ENCODE peak calls at places on chromosomes 5 and 9, in four cellular contexts. F, Y, P and C are unnamed samples.

GRCh38 chr5:7850533-7851239 is at the start of gene CFAP90:
- DNase-seq in F (no peak), Y (no peak), P (peak), C (no peak)

GRCh38 chr5:96257904-96258303 is 175.1 kb downstream of the PCSK1 start:
- DNase-seq in F (no peak), Y (no peak), P (no peak), C (peak)

GRCh38 chr9:135552698-135553161 is 6.8 kb downstream of the OBP2A start:
- DNase-seq in F (no peak), Y (no peak), P (no peak), C (no peak)

GRCh38 chr5:153402550-153402949 is 87.9 kb upstream of the GRIA1 start:
- DNase-seq in F (no peak), Y (peak), P (no peak), C (peak)

GRCh38 chr9:115254781-115255180 is 136.8 kb upstream of the TNC start:
- DNase-seq in F (no peak), Y (no peak), P (no peak), C (no peak)

GRCh38 chr5:81994679-81995078 is 22.9 kb downstream of the ATG10 start:
- DNase-seq in F (no peak), Y (no peak), P (no peak), C (no peak)

GRCh38 chr9:34413229-34413852 is 36.6 kb upstream of the MYORG start:
- DNase-seq in F (no peak), Y (peak), P (peak), C (peak)

GRCh38 chr9:129640086-129640870 is 1.7 kb downstream of the ASB6 start:
- DNase-seq in F (no peak), Y (no peak), P (no peak), C (peak)

GRCh38 chr9:16828335-16829281 is 41.9 kb downstream of the BNC2 start:
- DNase-seq in F (no peak), Y (peak), P (no peak), C (peak)

GRCh38 chr9:98222885-98223640 is 30.6 kb upstream of the CORO2A start:
- DNase-seq in F (no peak), Y (peak), P (no peak), C (peak)

GRCh38 chr9:13480688-13481087 is 201.2 kb upstream of the MPDZ start:
- DNase-seq in F (no peak), Y (peak), P (no peak), C (no peak)

GRCh38 chr5:41043109-41043747 is 27.9 kb downstream of the MROH2B start:
- DNase-seq in F (no peak), Y (no peak), P (no peak), C (no peak)

GRCh38 chr5:140569197-140569596 is 4.6 kb downstream of the SLC35A4 start:
- DNase-seq in F (no peak), Y (no peak), P (no peak), C (no peak)

GRCh38 chr5:31442253-31442820 is 89.6 kb downstream of the DROSHA start:
- DNase-seq in F (no peak), Y (no peak), P (no peak), C (no peak)

GRCh38 chr5:152622628-152623027 is 217.5 kb upstream of the NMUR2 start:
- DNase-seq in F (no peak), Y (no peak), P (no peak), C (no peak)

GRCh38 chr9:116074658-116075057 is 78.9 kb upstream of the PAPPA start:
- DNase-seq in F (no peak), Y (no peak), P (no peak), C (no peak)

GRCh38 chr9:32526707-32527048 is 682 bp upstream of the RIGI start:
- DNase-seq in F (no peak), Y (no peak), P (no peak), C (no peak)

GRCh38 chr9:136329211-136329627 is 1.9 kb downstream of the GPSM1 start:
- DNase-seq in F (no peak), Y (no peak), P (no peak), C (no peak)

GRCh38 chr5:98911221-98912040 is 17.4 kb downstream of the CHD1 start:
- DNase-seq in F (no peak), Y (no peak), P (no peak), C (no peak)

GRCh38 chr5:23268136-23268535 is 239.3 kb upstream of the PRDM9 start:
- DNase-seq in F (no peak), Y (no peak), P (no peak), C (peak)

GRCh38 chr5:10724799-10725507 is 36.1 kb downstream of the DAP start:
- DNase-seq in F (no peak), Y (no peak), P (no peak), C (peak)

GRCh38 chr9:11086561-11086960 is 473.8 kb upstream of the PTPRD start:
- DNase-seq in F (no peak), Y (no peak), P (no peak), C (peak)

GRCh38 chr5:153926201-153926600 is 112.5 kb downstream of the FAM114A2 start:
- DNase-seq in F (no peak), Y (no peak), P (no peak), C (no peak)

GRCh38 chr9:4979224-4979623 is 5.8 kb upstream of the JAK2 start:
- DNase-seq in F (no peak), Y (no peak), P (no peak), C (peak)

GRCh38 chr9:124045076-124045829 is 33.7 kb downstream of the LHX2 start:
- DNase-seq in F (no peak), Y (no peak), P (no peak), C (no peak)

GRCh38 chr5:52469420-52469819 is 318.3 kb upstream of the ITGA1 start:
- DNase-seq in F (no peak), Y (no peak), P (no peak), C (no peak)

GRCh38 chr5:31854181-31854624 is 215.3 kb downstream of the PDZD2 start:
- DNase-seq in F (no peak), Y (no peak), P (no peak), C (peak)

GRCh38 chr5:2742921-2743679 is 8.4 kb downstream of the IRX2 start:
- DNase-seq in F (no peak), Y (no peak), P (no peak), C (no peak)

GRCh38 chr5:174723979-174724483 is 351 bp upstream of the MSX2 start:
- DNase-seq in F (no peak), Y (no peak), P (no peak), C (no peak)

GRCh38 chr5:114210662-114211061 is 151.2 kb upstream of the KCNN2 start:
- DNase-seq in F (no peak), Y (no peak), P (no peak), C (no peak)

GRCh38 chr5:81767938-81768337 is 17.0 kb upstream of the SSBP2 start:
- DNase-seq in F (no peak), Y (no peak), P (no peak), C (no peak)

GRCh38 chr5:86880785-86881492 is 263.2 kb downstream of the COX7C start:
- DNase-seq in F (peak), Y (peak), P (no peak), C (peak)

GRCh38 chr5:78377056-78377717 is 16.8 kb downstream of the SCAMP1 start:
- DNase-seq in F (no peak), Y (no peak), P (no peak), C (no peak)

GRCh38 chr9:120925535-120926396 is 830 bp downstream of the TRAF1 start:
- DNase-seq in F (no peak), Y (no peak), P (peak), C (peak)

GRCh38 chr9:36063804-36064447 is 27.2 kb downstream of the RECK start:
- DNase-seq in F (no peak), Y (no peak), P (no peak), C (no peak)

GRCh38 chr9:128635266-128636023 is 21.2 kb downstream of the DYNC2I2 start:
- DNase-seq in F (no peak), Y (peak), P (no peak), C (peak)

GRCh38 chr9:84456526-84456925 is 116.0 kb upstream of the SLC28A3 start:
- DNase-seq in F (no peak), Y (no peak), P (no peak), C (no peak)

GRCh38 chr9:131482343-131483006 is 20.2 kb upstream of the POMT1 start:
- DNase-seq in F (no peak), Y (no peak), P (no peak), C (no peak)